ENCODE peak calls at places on chromosomes 2 and 18, in four cellular contexts. One of them, this sample, is unnamed.

GRCh38 chr2:126700073-126700581 is 44.2 kb downstream of the GYPC start:
- DNase-seq in heart right ventricle: no peak
- DNase-seq in left ventricle myocardium inferior: no peak
- DNase-seq in neural crest cell: no peak
- DNase-seq in this sample: no peak

GRCh38 chr18:12679183-12679786 is 21.4 kb upstream of the SPIRE1 start:
- DNase-seq in left ventricle myocardium inferior: peak
- DNase-seq in neural crest cell: no peak
- DNase-seq in heart right ventricle: peak
- DNase-seq in this sample: peak

GRCh38 chr2:8315766-8316165 is 366.1 kb upstream of the ID2 start:
- DNase-seq in heart right ventricle: no peak
- DNase-seq in left ventricle myocardium inferior: no peak
- DNase-seq in neural crest cell: no peak
- DNase-seq in this sample: peak

GRCh38 chr2:199443589-199444130 is 14.1 kb downstream of the SATB2 start:
- DNase-seq in left ventricle myocardium inferior: no peak
- DNase-seq in heart right ventricle: no peak
- DNase-seq in neural crest cell: no peak
- DNase-seq in this sample: no peak

GRCh38 chr2:46545015-46545839 is 65.9 kb downstream of the TMEM247 start:
- DNase-seq in heart right ventricle: no peak
- DNase-seq in neural crest cell: no peak
- DNase-seq in left ventricle myocardium inferior: no peak
- DNase-seq in this sample: no peak

GRCh38 chr2:206031162-206031784 is 54.7 kb downstream of the INO80D start:
- DNase-seq in left ventricle myocardium inferior: no peak
- DNase-seq in neural crest cell: no peak
- DNase-seq in heart right ventricle: no peak
- DNase-seq in this sample: no peak

GRCh38 chr2:7010376-7010775 is 93.2 kb downstream of the RNF144A start:
- DNase-seq in heart right ventricle: no peak
- DNase-seq in neural crest cell: no peak
- DNase-seq in left ventricle myocardium inferior: no peak
- DNase-seq in this sample: peak

GRCh38 chr2:36695746-36696415 is 626 bp upstream of the VIT start:
- DNase-seq in neural crest cell: no peak
- DNase-seq in heart right ventricle: no peak
- DNase-seq in left ventricle myocardium inferior: no peak
- DNase-seq in this sample: peak

DNA sequence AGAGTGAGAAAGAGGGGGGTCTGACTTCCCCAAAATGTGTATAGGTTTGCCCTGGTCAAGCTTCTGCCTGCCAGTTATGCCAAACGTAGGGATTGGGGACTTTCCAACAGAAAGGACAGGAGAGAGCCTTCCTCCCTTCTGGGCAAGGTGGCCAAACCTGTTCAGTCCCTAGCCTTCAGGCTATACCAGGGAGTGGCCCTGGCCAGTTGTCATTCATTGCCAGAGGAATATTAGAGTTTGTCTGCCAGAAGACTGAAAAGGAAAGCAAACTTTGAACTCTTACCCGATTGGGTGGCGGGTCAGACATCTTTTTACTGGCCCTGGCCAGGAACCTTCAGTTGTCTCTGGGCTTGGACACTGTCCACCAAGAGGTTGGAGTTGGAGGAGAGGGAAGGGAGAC is 22.1 kb downstream of the RAB3GAP1 start:
- DNase-seq in neural crest cell: no peak
- DNase-seq in heart right ventricle: no peak
- DNase-seq in left ventricle myocardium inferior: no peak
- DNase-seq in this sample: no peak
- TF ChIP-seq CTCF in neural crest cell: no peak
- TF ChIP-seq CTCF in heart right ventricle: no peak
- TF ChIP-seq CTCF in left ventricle myocardium inferior: no peak
- TF ChIP-seq CTCF in this sample: no peak

GRCh38 chr2:47782557-47783490 is at the start of gene MSH6:
- DNase-seq in heart right ventricle: peak
- DNase-seq in neural crest cell: peak
- DNase-seq in left ventricle myocardium inferior: peak
- DNase-seq in this sample: peak
- TF ChIP-seq CTCF in heart right ventricle: no peak
- TF ChIP-seq CTCF in neural crest cell: no peak
- TF ChIP-seq CTCF in left ventricle myocardium inferior: peak
- TF ChIP-seq CTCF in this sample: no peak

GRCh38 chr2:144151405-144151804 is 368.5 kb downstream of the ZEB2 start:
- DNase-seq in heart right ventricle: no peak
- DNase-seq in neural crest cell: no peak
- DNase-seq in left ventricle myocardium inferior: no peak
- DNase-seq in this sample: no peak

GRCh38 chr2:144156736-144157645 is 362.9 kb downstream of the ZEB2 start:
- DNase-seq in left ventricle myocardium inferior: no peak
- DNase-seq in neural crest cell: no peak
- DNase-seq in heart right ventricle: no peak
- DNase-seq in this sample: no peak

GRCh38 chr2:144151877-144152276 is 368.0 kb downstream of the ZEB2 start:
- DNase-seq in left ventricle myocardium inferior: no peak
- DNase-seq in heart right ventricle: no peak
- DNase-seq in neural crest cell: no peak
- DNase-seq in this sample: no peak

GRCh38 chr2:144154205-144154604 is 365.7 kb downstream of the ZEB2 start:
- DNase-seq in heart right ventricle: no peak
- DNase-seq in neural crest cell: no peak
- DNase-seq in left ventricle myocardium inferior: no peak
- DNase-seq in this sample: no peak

DNA sequence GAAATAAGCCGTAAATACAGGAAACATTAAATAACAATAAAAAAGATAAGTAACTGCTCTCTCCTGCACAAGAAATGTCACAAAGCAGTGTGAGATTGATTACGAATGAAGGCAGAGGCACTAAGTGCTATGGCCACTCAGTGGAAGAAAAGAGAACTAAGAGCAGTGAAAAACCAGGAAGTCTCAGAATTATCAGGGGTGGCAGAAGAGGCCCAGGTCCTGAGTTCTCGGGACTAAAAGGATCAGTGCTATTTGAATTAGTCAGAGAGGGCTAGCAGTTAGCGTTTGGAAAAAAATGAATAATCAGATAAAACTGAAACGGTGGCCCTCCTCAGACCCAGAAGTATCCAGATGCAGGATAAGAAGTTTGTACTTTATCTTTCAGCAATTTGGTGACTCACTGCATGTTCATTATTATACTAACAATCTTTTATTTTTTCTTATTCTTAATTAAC is 367.1 kb downstream of the ZEB2 start:
- DNase-seq in heart right ventricle: no peak
- DNase-seq in left ventricle myocardium inferior: no peak
- DNase-seq in neural crest cell: no peak
- DNase-seq in this sample: no peak
- TF ChIP-seq CTCF in heart right ventricle: peak
- TF ChIP-seq CTCF in left ventricle myocardium inferior: no peak
- TF ChIP-seq CTCF in neural crest cell: no peak
- TF ChIP-seq CTCF in this sample: no peak

GRCh38 chr2:232839680-232840079 is 30.4 kb upstream of the SNORC start:
- DNase-seq in left ventricle myocardium inferior: peak
- DNase-seq in neural crest cell: no peak
- DNase-seq in heart right ventricle: peak
- DNase-seq in this sample: no peak
- TF ChIP-seq CTCF in left ventricle myocardium inferior: no peak
- TF ChIP-seq CTCF in neural crest cell: no peak
- TF ChIP-seq CTCF in heart right ventricle: no peak
- TF ChIP-seq CTCF in this sample: no peak

DNA sequence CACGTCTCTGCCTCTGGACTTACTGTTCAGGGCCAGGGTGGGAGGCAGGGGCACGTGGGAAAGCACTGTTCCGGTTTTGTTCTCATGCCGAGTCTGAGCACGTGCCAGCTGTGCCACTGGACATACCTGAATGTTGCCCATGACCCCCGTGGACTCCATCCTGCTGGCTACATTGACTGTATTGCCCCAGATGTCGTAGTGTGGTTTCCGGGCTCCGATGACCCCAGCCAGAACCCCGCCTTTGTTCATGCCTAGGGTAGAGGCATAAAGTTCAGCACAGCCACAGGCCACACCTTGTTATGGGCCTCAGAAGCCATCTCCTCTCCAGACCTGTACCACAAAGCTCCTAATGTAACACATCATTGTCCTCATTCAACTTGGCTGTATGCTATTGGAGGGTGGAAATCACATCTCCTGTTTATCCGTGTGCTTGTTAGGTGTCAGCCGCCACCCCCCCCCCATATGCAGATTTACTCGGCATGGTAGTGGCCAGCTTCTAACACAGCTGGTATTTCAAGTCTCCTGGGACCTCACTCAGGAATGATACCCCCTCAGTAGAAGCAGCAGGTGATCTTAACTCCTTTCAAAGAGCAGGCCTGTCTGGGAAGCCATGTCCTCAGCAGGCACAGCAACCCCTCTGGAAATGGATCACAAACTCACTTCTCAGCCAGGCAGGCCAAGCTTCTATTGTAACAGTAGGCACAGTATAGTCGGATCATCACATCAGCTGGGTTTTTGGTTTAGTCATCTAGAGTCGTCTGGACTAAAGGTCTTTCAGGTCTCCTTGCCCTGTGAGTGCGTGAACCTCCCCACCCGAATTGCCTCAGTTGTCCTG is 27.6 kb downstream of the CENPO start:
- DNase-seq in heart right ventricle: no peak
- DNase-seq in left ventricle myocardium inferior: peak
- DNase-seq in neural crest cell: no peak
- DNase-seq in this sample: no peak
- TF ChIP-seq CTCF in heart right ventricle: no peak
- TF ChIP-seq CTCF in left ventricle myocardium inferior: no peak
- TF ChIP-seq CTCF in neural crest cell: no peak
- TF ChIP-seq CTCF in this sample: no peak

GRCh38 chr2:181738074-181738473 is 57.8 kb upstream of the NEUROD1 start:
- DNase-seq in left ventricle myocardium inferior: no peak
- DNase-seq in heart right ventricle: no peak
- DNase-seq in neural crest cell: no peak
- DNase-seq in this sample: peak
- TF ChIP-seq CTCF in left ventricle myocardium inferior: no peak
- TF ChIP-seq CTCF in heart right ventricle: no peak
- TF ChIP-seq CTCF in neural crest cell: peak
- TF ChIP-seq CTCF in this sample: no peak

DNA sequence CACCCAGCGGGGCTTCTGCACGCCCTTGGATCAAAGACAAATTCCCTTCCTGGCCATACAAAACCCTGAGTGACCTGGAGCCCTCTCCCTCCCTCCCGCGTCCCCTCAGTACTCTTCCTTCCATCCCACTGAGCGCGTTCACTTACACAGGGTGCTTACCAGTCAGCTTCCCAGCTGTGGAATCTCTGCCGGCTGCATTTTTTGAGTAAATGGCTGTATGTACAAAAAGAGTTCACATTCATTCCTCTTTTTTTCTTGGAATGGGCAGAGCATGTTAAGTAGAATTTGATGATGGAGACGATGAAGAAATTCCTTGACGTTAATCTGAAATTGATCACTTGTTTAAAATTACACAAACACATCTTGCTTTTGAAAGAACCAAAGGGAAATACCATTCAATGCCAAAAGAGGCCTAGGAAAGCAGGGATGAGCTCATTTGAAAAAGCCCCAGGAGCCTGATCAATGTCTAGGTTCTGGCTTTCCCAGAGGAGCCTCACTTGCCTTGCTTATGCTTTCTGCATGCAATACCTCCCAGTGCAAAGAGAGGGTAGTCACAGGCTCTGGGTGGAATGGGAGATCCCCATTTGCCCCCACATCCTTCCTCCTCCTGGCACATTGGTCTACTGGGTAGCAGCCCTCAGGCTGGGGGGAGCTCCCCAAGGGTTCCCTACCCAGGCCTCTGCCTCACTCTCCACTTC is 12.2 kb upstream of the SMAD7 start:
- DNase-seq in neural crest cell: no peak
- DNase-seq in heart right ventricle: no peak
- DNase-seq in left ventricle myocardium inferior: no peak
- DNase-seq in this sample: no peak
- TF ChIP-seq CTCF in neural crest cell: no peak
- TF ChIP-seq CTCF in heart right ventricle: no peak
- TF ChIP-seq CTCF in left ventricle myocardium inferior: no peak
- TF ChIP-seq CTCF in this sample: no peak

GRCh38 chr2:72796766-72797165 is 29.1 kb downstream of the EXOC6B start:
- DNase-seq in neural crest cell: no peak
- DNase-seq in left ventricle myocardium inferior: no peak
- DNase-seq in heart right ventricle: no peak
- DNase-seq in this sample: no peak

GRCh38 chr2:72789241-72789640 is 36.6 kb downstream of the EXOC6B start:
- DNase-seq in heart right ventricle: no peak
- DNase-seq in neural crest cell: no peak
- DNase-seq in left ventricle myocardium inferior: no peak
- DNase-seq in this sample: no peak

GRCh38 chr2:72788756-72789155 is 37.1 kb downstream of the EXOC6B start:
- DNase-seq in neural crest cell: no peak
- DNase-seq in heart right ventricle: no peak
- DNase-seq in left ventricle myocardium inferior: no peak
- DNase-seq in this sample: peak

GRCh38 chr2:72793798-72794447 is 31.9 kb downstream of the EXOC6B start:
- DNase-seq in neural crest cell: no peak
- DNase-seq in heart right ventricle: no peak
- DNase-seq in left ventricle myocardium inferior: no peak
- DNase-seq in this sample: no peak

DNA sequence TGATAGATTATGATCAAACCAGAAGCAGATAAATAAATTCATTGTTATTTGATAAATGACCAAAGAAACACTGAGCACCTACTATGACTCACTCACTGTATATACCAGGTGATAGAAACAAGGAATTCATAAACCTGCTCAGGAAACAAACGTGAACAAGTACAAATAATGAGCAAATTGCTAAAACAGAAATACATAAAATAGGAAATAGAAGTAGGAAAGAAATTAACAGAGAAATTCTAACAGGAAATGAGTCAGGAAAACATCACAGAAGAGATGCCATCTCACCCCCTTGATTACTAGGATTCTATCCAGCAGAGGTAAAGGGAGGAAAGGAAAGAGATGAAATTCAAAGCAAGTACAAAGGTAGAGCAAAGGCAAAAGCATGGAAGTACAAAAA is 31.3 kb downstream of the EXOC6B start:
- DNase-seq in heart right ventricle: no peak
- DNase-seq in neural crest cell: no peak
- DNase-seq in left ventricle myocardium inferior: no peak
- DNase-seq in this sample: no peak
- TF ChIP-seq CTCF in heart right ventricle: no peak
- TF ChIP-seq CTCF in neural crest cell: no peak
- TF ChIP-seq CTCF in left ventricle myocardium inferior: no peak
- TF ChIP-seq CTCF in this sample: no peak

DNA sequence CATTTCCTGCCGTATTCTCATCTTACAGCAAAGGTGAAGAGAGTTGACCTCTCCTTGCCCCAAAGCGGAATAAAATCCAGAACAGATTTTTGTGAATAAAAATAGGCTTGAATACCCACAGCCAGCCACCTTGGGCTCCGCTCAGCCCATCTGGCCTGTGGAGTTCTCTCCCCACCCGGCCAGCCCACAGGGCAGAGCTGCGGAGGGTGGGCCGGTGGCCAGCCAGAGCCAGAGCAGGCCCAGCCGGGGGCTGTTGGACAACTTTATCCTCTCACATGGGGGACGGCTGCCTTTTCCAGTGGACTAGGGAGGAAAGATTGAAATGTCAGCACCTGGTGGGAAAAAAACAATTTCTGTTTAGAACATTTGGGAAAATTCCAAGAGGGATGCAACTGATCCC is 85.7 kb downstream of the APOB start:
- DNase-seq in left ventricle myocardium inferior: no peak
- DNase-seq in heart right ventricle: no peak
- DNase-seq in neural crest cell: no peak
- DNase-seq in this sample: no peak
- TF ChIP-seq CTCF in left ventricle myocardium inferior: no peak
- TF ChIP-seq CTCF in heart right ventricle: no peak
- TF ChIP-seq CTCF in neural crest cell: no peak
- TF ChIP-seq CTCF in this sample: no peak